ENCODE peak calls at places on chromosomes 5 and 9, in five cellular contexts. N is sigmoid colon, V is neural crest cell, D is body of pancreas, X is AG09309. B is an unnamed sample.

GRCh38 chr9:110799396-110799795 is 130.8 kb downstream of the MUSK start:
- DNase-seq in V (no peak), D (no peak), X (no peak), N (no peak), B (no peak)

GRCh38 chr5:116626272-116626723 is 51.7 kb upstream of the SEMA6A start:
- DNase-seq in N (peak), X (no peak), V (no peak), D (peak), B (no peak)

GRCh38 chr5:95731571-95732554 is 727 bp downstream of the RHOBTB3 start:
- DNase-seq in V (peak), X (no peak), D (peak), N (peak), B (peak)

GRCh38 chr9:130857864-130858730 is 23.0 kb downstream of the ABL1 start:
- DNase-seq in N (peak), V (no peak), X (peak), D (peak), B (no peak)

GRCh38 chr5:67315082-67315801 is 118.6 kb upstream of the CD180 start:
- DNase-seq in D (no peak), V (no peak), N (no peak), X (no peak), B (no peak)

GRCh38 chr9:4665357-4665756 is 923 bp downstream of the SPATA6L start:
- DNase-seq in V (no peak), X (no peak), D (no peak), N (no peak), B (no peak)

GRCh38 chr9:135948873-135949665 is 12.1 kb downstream of the UBAC1 start:
- DNase-seq in V (no peak), D (no peak), X (no peak), N (no peak), B (no peak)

GRCh38 chr9:124834586-124834985 is 18.7 kb upstream of the WDR38 start:
- DNase-seq in N (no peak), X (no peak), V (no peak), D (peak), B (no peak)

GRCh38 chr9:6109986-6110385 is 94.6 kb upstream of the RANBP6 start:
- DNase-seq in D (no peak), N (no peak), X (no peak), V (no peak), B (no peak)

GRCh38 chr9:107016383-107016782 is 153.4 kb downstream of the ZNF462 start:
- DNase-seq in X (no peak), N (no peak), V (no peak), D (no peak), B (no peak)

GRCh38 chr9:24333629-24334028 is 212.1 kb downstream of the IZUMO3 start:
- DNase-seq in V (no peak), N (no peak), D (no peak), X (no peak), B (no peak)

GRCh38 chr5:56848206-56848605 is 32.9 kb downstream of the MAP3K1 start:
- DNase-seq in N (no peak), V (no peak), X (no peak), D (no peak), B (no peak)

GRCh38 chr9:98078895-98079294 is 22.4 kb downstream of the NANS start:
- DNase-seq in N (no peak), V (no peak), D (no peak), X (no peak), B (no peak)

GRCh38 chr5:115962565-115963402 is 509 bp downstream of the LVRN start:
- DNase-seq in V (no peak), N (peak), X (no peak), D (peak), B (no peak)

GRCh38 chr5:72268753-72269410 is 51.2 kb downstream of the MRPS27 start:
- DNase-seq in V (peak), D (peak), N (no peak), X (no peak), B (peak)

GRCh38 chr5:36657563-36657995 is 51.2 kb downstream of the SLC1A3 start:
- DNase-seq in N (peak), V (no peak), D (peak), X (peak), B (no peak)

GRCh38 chr5:3432135-3432534 is 163.5 kb upstream of the IRX1 start:
- DNase-seq in V (no peak), N (no peak), D (no peak), X (no peak), B (no peak)

GRCh38 chr9:93207326-93207814 is 23.4 kb downstream of the WNK2 start:
- DNase-seq in X (peak), V (no peak), N (peak), D (peak), B (no peak)

GRCh38 chr9:109956811-109957440 is 176.9 kb downstream of the PALM2AKAP2 start:
- DNase-seq in X (no peak), D (no peak), N (no peak), V (no peak), B (no peak)

GRCh38 chr5:44389410-44389879 is at the start of gene FGF10:
- DNase-seq in N (peak), D (peak), V (peak), X (no peak), B (no peak)

GRCh38 chr9:128372188-128372641 is 1.0 kb downstream of the URM1 start:
- DNase-seq in N (no peak), X (peak), D (no peak), V (no peak), B (no peak)

GRCh38 chr5:110909950-110910349 is 161.6 kb upstream of the TSLP start:
- DNase-seq in V (no peak), D (no peak), N (no peak), X (no peak), B (no peak)

GRCh38 chr9:38226491-38226951 is 157.5 kb upstream of the SHB start:
- DNase-seq in D (no peak), X (no peak), N (no peak), V (no peak), B (no peak)

GRCh38 chr9:1982074-1982473 is 33.1 kb upstream of the SMARCA2 start:
- DNase-seq in V (no peak), N (no peak), X (no peak), D (no peak), B (no peak)

GRCh38 chr5:157431544-157432200 is 28.3 kb upstream of the NIPAL4 start:
- DNase-seq in D (no peak), X (peak), V (no peak), N (no peak), B (no peak)

GRCh38 chr5:111512026-111512405 is 319 bp downstream of the STARD4 start:
- DNase-seq in V (no peak), X (no peak), N (peak), D (no peak), B (no peak)

GRCh38 chr9:80437825-80438224 is 866.1 kb downstream of the TLE4 start:
- DNase-seq in N (no peak), X (no peak), V (no peak), D (no peak), B (no peak)

GRCh38 chr9:16901589-16901988 is 31.1 kb upstream of the BNC2 start:
- DNase-seq in N (no peak), D (no peak), X (peak), V (no peak), B (no peak)

GRCh38 chr5:169300468-169301385 is at the start of gene SLIT3:
- DNase-seq in N (peak), X (peak), D (peak), V (peak), B (no peak)

GRCh38 chr5:57215629-57216195 is 41.9 kb downstream of the GPBP1 start:
- DNase-seq in V (no peak), X (no peak), D (no peak), N (no peak), B (no peak)

GRCh38 chr5:169655353-169655752 is 18.3 kb downstream of the DOCK2 start:
- DNase-seq in D (no peak), X (no peak), V (no peak), N (no peak), B (no peak)

GRCh38 chr5:91469517-91470165 is 86.5 kb upstream of the ARRDC3 start:
- DNase-seq in V (no peak), X (no peak), D (no peak), N (no peak), B (no peak)

GRCh38 chr5:51226420-51226735 is 156.9 kb upstream of the ISL1 start:
- DNase-seq in D (peak), V (no peak), X (no peak), N (no peak), B (no peak)

GRCh38 chr9:129840024-129840423 is 4.8 kb downstream of the USP20 start:
- DNase-seq in N (no peak), V (no peak), X (no peak), D (no peak), B (peak)

GRCh38 chr5:134524826-134525686 is at the start of gene JADE2:
- DNase-seq in X (no peak), N (peak), V (peak), D (peak), B (peak)

GRCh38 chr5:95446009-95446408 is 54.8 kb downstream of the FAM81B start:
- DNase-seq in N (no peak), D (no peak), X (peak), V (no peak), B (no peak)

GRCh38 chr9:134643306-134643705 is 1.7 kb downstream of the COL5A1 start:
- DNase-seq in D (no peak), X (no peak), V (no peak), N (no peak), B (no peak)

GRCh38 chr9:134860510-134860909 is 20.1 kb upstream of the FCN2 start:
- DNase-seq in N (peak), X (no peak), V (no peak), D (no peak), B (no peak)

GRCh38 chr9:28651050-28651722 is 1077.9 kb upstream of the C9orf72 start:
- DNase-seq in V (no peak), X (no peak), D (no peak), N (no peak), B (no peak)

GRCh38 chr9:28650327-28650726 is 1077.0 kb upstream of the C9orf72 start:
- DNase-seq in V (no peak), X (no peak), N (no peak), D (no peak), B (no peak)

GRCh38 chr9:28648723-28649122 is 1075.4 kb upstream of the C9orf72 start:
- DNase-seq in N (no peak), D (no peak), V (no peak), X (no peak), B (no peak)
- TF ChIP-seq CTCF in N (no peak), D (no peak), V (no peak), X (no peak), B (no peak)

GRCh38 chr9:32334112-32334511 is 50.3 kb upstream of the ACO1 start:
- DNase-seq in N (no peak), D (no peak), V (no peak), X (no peak), B (no peak)
- TF ChIP-seq CTCF in N (no peak), D (no peak), V (no peak), X (no peak), B (no peak)

GRCh38 chr9:114732842-114733241 is 50.9 kb upstream of the TEX48 start:
- DNase-seq in D (no peak), V (no peak), X (no peak), N (no peak), B (no peak)

GRCh38 chr9:114733814-114734213 is 51.8 kb upstream of the TEX48 start:
- DNase-seq in D (no peak), V (no peak), X (no peak), N (no peak), B (no peak)

GRCh38 chr9:114737118-114737517 is 55.1 kb upstream of the TEX48 start:
- DNase-seq in D (no peak), N (no peak), X (no peak), V (no peak), B (no peak)

GRCh38 chr9:114738581-114739316 is 56.8 kb upstream of the TEX48 start:
- DNase-seq in X (peak), V (peak), D (peak), N (peak), B (peak)

GRCh38 chr9:114735732-114736131 is 53.7 kb upstream of the TEX48 start:
- DNase-seq in X (no peak), D (no peak), V (no peak), N (no peak), B (no peak)
- TF ChIP-seq CTCF in X (no peak), D (no peak), V (no peak), N (no peak), B (no peak)

DNA sequence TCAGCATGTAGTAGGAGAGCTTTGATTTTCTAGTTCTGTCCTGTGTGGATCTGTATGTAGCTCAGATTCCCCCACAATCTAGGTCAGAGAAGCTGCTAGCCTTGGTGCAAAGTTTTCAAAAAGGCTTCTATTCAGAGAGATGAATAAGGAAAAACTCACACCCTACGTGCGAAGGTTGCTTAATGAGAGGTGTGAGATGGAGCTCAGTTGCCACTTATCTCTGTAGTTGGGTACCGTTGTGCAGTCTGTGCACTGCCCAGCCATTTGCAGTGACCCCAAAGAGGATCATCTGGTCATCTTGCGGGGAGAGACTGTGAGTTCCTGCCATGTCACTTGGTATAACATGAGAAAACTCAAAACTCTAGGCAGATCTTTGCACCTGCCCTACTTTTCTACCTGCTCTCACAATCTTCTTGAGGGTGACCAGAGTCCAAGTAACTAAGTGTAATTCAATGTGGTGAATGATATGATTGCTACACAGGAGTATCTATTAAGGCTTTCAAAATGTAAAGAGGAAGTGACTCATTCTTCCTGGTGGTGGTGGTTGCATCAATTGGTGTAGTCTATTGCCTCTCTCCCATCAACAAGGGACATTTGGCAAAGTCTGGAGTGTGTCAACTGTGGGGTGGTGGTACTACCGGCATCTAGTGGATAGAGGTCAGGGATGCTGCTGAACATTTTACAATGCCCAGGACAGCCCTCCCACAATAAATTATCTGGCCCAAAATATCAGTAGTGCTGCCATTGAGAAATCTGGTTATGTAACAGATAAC is 65.2 kb downstream of the TMC1 start:
- DNase-seq in X (peak), D (peak), N (no peak), V (no peak), B (no peak)
- TF ChIP-seq CTCF in X (peak), D (no peak), N (no peak), V (no peak), B (no peak)

GRCh38 chr5:97194366-97194765 is 11.3 kb upstream of the RIOK2 start:
- DNase-seq in V (no peak), X (no peak), D (no peak), N (no peak), B (no peak)
- TF ChIP-seq CTCF in V (no peak), X (no peak), D (no peak), N (no peak), B (no peak)

GRCh38 chr9:69674112-69674511 is 1.9 kb upstream of the APBA1 start:
- DNase-seq in V (no peak), X (no peak), D (no peak), N (no peak), B (no peak)
- TF ChIP-seq CTCF in V (no peak), X (no peak), D (no peak), N (no peak), B (no peak)

DNA sequence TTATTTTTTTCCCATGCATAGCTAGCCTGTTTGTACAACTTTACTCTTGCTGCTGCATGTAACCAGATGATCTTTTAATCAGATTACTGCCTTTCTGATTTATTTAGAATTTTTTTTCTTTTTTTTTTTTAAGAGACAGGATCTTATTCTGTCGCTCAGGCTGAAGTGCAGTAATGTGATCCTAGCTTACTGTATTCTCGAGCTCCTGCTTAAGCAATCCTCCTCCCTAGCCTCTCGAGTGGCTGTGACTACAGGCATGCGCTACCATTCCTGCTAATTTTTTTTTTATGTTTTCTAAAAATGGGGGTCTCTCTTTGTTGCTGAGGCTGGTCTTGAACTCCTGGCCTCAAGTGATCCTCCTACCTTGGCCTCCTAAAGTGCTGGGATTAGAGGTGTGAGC is 9.6 kb downstream of the DCP2 start:
- DNase-seq in N (no peak), D (no peak), X (no peak), V (no peak), B (no peak)
- TF ChIP-seq CTCF in N (no peak), D (no peak), X (no peak), V (no peak), B (no peak)

DNA sequence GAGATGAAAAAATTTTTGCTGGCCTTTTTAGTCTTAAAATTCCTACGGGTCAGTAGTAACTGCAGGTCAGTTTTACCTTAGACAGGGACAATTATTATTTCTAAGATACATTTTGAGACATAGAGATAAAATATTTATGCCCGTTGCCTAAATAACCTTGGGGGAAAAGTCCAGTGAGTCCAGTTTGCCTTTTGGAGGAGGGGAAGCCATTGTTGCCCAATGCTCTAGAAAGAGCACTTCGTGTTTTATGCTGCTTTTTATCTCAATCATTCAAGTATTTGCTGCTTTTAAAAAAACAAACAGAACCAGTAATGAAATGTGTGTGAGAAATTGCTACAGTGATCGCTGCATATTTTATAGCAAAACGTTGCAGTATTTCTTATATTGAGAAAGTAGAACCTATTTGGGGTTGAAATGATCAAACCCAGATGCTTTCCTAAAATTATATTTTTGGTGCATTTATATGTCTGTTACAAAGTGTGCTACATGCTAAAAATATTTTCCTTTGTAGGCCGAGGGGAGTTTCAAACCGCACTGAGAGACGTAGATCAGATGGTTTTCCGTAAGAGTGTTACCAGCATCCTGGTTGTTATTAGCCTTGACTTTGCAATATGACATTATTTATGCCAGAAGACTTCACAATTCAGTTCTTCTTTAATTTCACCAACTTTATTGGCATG is 266.8 kb downstream of the AOPEP start:
- DNase-seq in N (no peak), V (no peak), D (no peak), X (peak), B (no peak)
- TF ChIP-seq CTCF in N (no peak), V (no peak), D (no peak), X (no peak), B (no peak)

GRCh38 chr9:90774682-90775081 is 26.9 kb upstream of the SYK start:
- DNase-seq in V (no peak), D (no peak), N (no peak), X (no peak), B (no peak)
- TF ChIP-seq CTCF in V (no peak), D (no peak), N (no peak), X (no peak), B (no peak)

GRCh38 chr9:21414220-21414940 is 5.5 kb downstream of the IFNA8 start:
- DNase-seq in N (no peak), V (no peak), X (no peak), D (no peak), B (no peak)

GRCh38 chr9:21408817-21409216 is at the start of gene IFNA8:
- DNase-seq in V (no peak), D (no peak), N (no peak), X (no peak), B (no peak)

GRCh38 chr9:21415492-21416267 is 6.8 kb downstream of the IFNA8 start:
- DNase-seq in D (no peak), N (no peak), V (no peak), X (no peak), B (no peak)

GRCh38 chr9:21412109-21412508 is 3.2 kb downstream of the IFNA8 start:
- DNase-seq in V (no peak), X (no peak), N (no peak), D (no peak), B (no peak)

DNA sequence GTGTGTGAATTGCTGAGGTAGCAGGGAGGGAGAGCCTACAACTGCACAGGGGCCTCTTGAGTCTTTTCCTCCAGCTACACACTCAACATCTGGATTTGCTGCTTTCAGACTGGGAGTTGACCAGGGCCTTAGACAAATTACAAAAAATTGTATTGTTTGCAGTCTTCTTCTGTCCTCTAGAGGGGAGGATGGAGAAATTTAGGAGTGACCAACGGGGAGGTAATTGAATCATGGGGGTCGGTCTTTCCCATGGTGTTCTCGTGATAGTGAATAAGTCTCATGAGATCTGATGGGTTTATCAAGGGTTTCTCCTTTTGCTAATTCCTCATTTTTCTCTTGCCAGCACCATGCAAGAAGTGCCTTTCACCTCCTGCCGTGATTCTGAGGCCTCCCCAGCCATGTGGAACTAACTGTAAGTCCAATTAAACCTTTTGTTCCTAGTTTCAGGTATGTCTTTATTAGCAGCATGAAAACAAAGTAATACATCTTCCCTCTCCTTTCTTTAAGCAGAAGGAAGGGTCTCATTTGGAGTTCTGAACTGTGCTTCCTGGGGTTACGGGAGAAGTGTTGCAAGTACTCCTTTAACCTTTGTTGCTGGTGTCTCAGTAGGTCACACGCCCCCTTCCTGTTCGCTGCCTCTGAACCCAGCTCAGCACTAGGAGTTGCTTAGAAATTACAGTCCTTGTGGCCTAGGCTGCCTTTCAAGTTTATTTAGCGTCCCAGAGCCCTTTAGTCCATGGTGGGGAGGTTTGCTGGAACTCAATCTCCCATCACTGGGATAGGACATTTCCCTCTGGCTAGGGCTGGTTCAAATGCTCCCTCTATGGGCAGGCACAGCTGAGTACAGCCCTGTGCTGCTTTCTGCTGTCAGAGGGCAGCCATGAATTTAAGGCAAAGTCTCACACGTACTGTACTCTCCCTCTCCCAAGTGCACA is 4.4 kb downstream of the IFNA8 start:
- DNase-seq in X (no peak), D (no peak), N (no peak), V (no peak), B (no peak)
- TF ChIP-seq CTCF in X (peak), D (no peak), N (no peak), V (peak), B (no peak)

B was measured in CD8-positive, alpha-beta T cell.